ENCODE peak calls at places on chromosomes 4 and X, in four cellular contexts. V is esophagus squamous epithelium; H is CD8-positive, alpha-beta memory T cell; C is heart right ventricle. I is an unnamed sample.
A peak's percentile ranks its signal among the peaks of the same experiment; 100 is the strongest.

GRCh38 chrX:119398974-119399771 is at the start of gene SLC25A43:
- DNase-seq in V (no peak), H (peak; percentile 17), C (peak; percentile 44), I (no peak)

GRCh38 chr4:26020896-26021295 is 106.9 kb downstream of the SMIM20 start:
- DNase-seq in V (no peak), H (no peak), C (no peak), I (no peak)

GRCh38 chr4:6946497-6946896 is 36.9 kb downstream of the TBC1D14 start:
- DNase-seq in V (no peak), H (no peak), C (no peak), I (no peak)

GRCh38 chr4:187006189-187006618 is 282.5 kb upstream of the FAT1 start:
- DNase-seq in V (no peak), H (no peak), C (no peak), I (no peak)

GRCh38 chrX:21503593-21503992 is 129.4 kb downstream of the CNKSR2 start:
- DNase-seq in V (no peak), H (no peak), C (no peak), I (no peak)

GRCh38 chrX:140274761-140275525 is 229.9 kb downstream of the SOX3 start:
- DNase-seq in V (no peak), H (no peak), C (no peak), I (no peak)

GRCh38 chr4:156672924-156673323 is 298.7 kb downstream of the PDGFC start:
- DNase-seq in V (no peak), H (no peak), C (no peak), I (no peak)

GRCh38 chr4:123603165-123603564 is 206.6 kb downstream of the SPRY1 start:
- DNase-seq in V (no peak), H (peak; percentile 10), C (no peak), I (no peak)

GRCh38 chr4:102196221-102196620 is 149.1 kb downstream of the SLC39A8 start:
- DNase-seq in V (no peak), H (no peak), C (no peak), I (no peak)

GRCh38 chr4:26839534-26839951 is 21.1 kb upstream of the STIM2 start:
- DNase-seq in V (no peak), H (no peak), C (no peak), I (no peak)

GRCh38 chrX:27591938-27592337 is 1.8 kb downstream of the DCAF8L2 start:
- DNase-seq in V (no peak), H (no peak), C (no peak), I (no peak)

GRCh38 chrX:72402614-72403013 is 96.9 kb upstream of the CITED1 start:
- DNase-seq in V (no peak), H (no peak), C (no peak), I (no peak)

GRCh38 chr4:52718123-52718522 is 33.1 kb downstream of the ERVMER34-1 start:
- DNase-seq in V (no peak), H (no peak), C (no peak), I (no peak)

GRCh38 chr4:48017108-48017527 is 546 bp downstream of the NIPAL1 start:
- DNase-seq in V (no peak), H (peak; percentile 15), C (no peak), I (peak; percentile 31)

GRCh38 chr4:94642561-94642866 is 115.2 kb upstream of the BMPR1B start:
- DNase-seq in V (no peak), H (no peak), C (no peak), I (no peak)

GRCh38 chrX:130109429-130110378 is 593 bp downstream of the ELF4 start:
- DNase-seq in V (no peak), H (peak; percentile 13), C (peak; percentile 21), I (no peak)

GRCh38 chr4:149031399-149031798 is 589.2 kb upstream of the NR3C2 start:
- DNase-seq in V (no peak), H (no peak), C (no peak), I (no peak)

GRCh38 chrX:42930951-42931350 is 153.0 kb upstream of the PPP1R2C start:
- DNase-seq in V (no peak), H (no peak), C (no peak), I (no peak)

GRCh38 chrX:44828008-44828605 is 15.7 kb upstream of the DUSP21 start:
- DNase-seq in V (no peak), H (no peak), C (no peak), I (no peak)

GRCh38 chr4:1799364-1799996 is 6.4 kb downstream of the FGFR3 start:
- DNase-seq in V (no peak), H (no peak), C (no peak), I (no peak)
- H3K4me1 ChIP-seq in V (peaks cover 86% of the 10 kb centered on the region), H (peaks cover 7% of the 10 kb centered on the region), C (peaks cover 9% of the 10 kb centered on the region), I (peaks cover 12% of the 10 kb centered on the region)

DNA sequence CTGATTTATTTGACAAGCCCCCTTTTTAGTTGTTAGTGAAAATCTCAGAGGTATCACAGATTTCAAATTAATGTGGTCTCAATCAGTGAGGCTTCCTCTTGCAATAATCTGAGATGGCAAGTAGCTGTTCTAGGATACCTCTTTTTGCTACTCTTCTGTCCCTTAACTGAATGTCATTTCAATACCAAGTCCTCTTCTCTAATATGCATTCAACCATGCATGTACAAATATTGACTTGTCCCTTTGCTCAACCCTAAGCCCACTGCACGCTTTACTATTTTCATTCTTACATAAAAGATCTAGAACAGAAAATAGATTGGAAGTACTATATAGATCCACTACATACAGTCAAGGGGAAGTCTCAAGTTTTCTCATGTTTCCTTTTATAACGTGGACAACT is 164.2 kb downstream of the CBR4 start:
- DNase-seq in V (no peak), H (no peak), C (no peak), I (no peak)
- H3K4me1 ChIP-seq in V (peaks cover 90% of the 10 kb centered on the region), H (no peaks in the 10 kb centered on the region), C (peaks cover 96% of the 10 kb centered on the region), I (peaks cover 53% of the 10 kb centered on the region)

GRCh38 chr4:3248178-3248480 is 830 bp upstream of the MSANTD1 start:
- DNase-seq in V (no peak), H (no peak), C (no peak), I (no peak)

GRCh38 chr4:3245676-3246075 is 3.3 kb upstream of the MSANTD1 start:
- DNase-seq in V (no peak), H (no peak), C (no peak), I (no peak)

GRCh38 chr4:3246458-3247398 is 2.2 kb upstream of the MSANTD1 start:
- DNase-seq in V (no peak), H (no peak), C (no peak), I (no peak)

GRCh38 chr4:3248811-3249661 is at the start of gene MSANTD1:
- DNase-seq in V (no peak), H (no peak), C (peak; percentile 10), I (no peak)

GRCh38 chr4:3247399-3248177 is 1.4 kb upstream of the MSANTD1 start:
- DNase-seq in V (no peak), H (no peak), C (peak; percentile 15), I (no peak)
- H3K4me1 ChIP-seq in V (no peaks in the 10 kb centered on the region), H (peaks cover 7% of the 10 kb centered on the region), C (no peaks in the 10 kb centered on the region), I (no peaks in the 10 kb centered on the region)

DNA sequence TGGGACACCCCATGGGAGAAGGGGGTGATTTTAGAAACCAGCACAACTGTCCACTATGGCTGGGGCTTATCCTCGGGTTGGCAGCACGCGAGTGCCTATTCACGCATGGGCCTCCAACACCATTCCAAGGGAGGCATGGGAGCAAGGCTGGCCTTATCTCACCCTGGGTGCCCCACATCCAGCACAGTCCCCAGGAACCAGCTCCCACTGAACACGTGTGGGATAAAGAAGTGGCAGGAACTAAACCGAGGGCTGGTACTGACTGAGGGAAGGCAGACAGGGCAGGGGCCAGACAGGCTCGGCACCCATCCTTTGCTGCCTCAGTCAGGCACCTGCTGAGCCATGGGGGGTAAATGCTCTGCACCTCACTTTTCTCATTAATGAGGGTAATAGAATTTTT is 43.7 kb upstream of the GPR78 start:
- DNase-seq in V (no peak), H (no peak), C (no peak), I (no peak)
- H3K4me1 ChIP-seq in V (peaks cover 55% of the 10 kb centered on the region), H (no peaks in the 10 kb centered on the region), C (peaks cover 8% of the 10 kb centered on the region), I (no peaks in the 10 kb centered on the region)

I was measured in thoracic aorta.